ENCODE peak calls at places on chromosomes 5 and 9, in eight cellular contexts. N is tibial nerve, G is transverse colon, U is HT1080, Z is Calu3, B is T-helper 9 cell, O is fibroblast of the aortic adventitia, V is mammary epithelial cell. M is an unnamed sample.

GRCh38 chr5:120615967-120616645 is 152.0 kb downstream of the PRR16 start:
- DNase-seq in N (no peak), G (no peak), U (peak; percentile 68), Z (no peak), B (no peak), O (peak; percentile 88), V (peak; percentile 79), M (peak; percentile 77)

GRCh38 chr9:129962889-129963703 is 79.9 kb downstream of the FNBP1 start:
- DNase-seq in N (peak; percentile 64), G (peak; percentile 66), U (peak; percentile 17), Z (peak; percentile 11), B (peak; percentile 58), O (peak; percentile 38), V (peak; percentile 57), M (peak; percentile 74)

GRCh38 chr9:103942171-103942570 is 151.9 kb upstream of the SMC2 start:
- DNase-seq in N (no peak), G (no peak), U (peak; percentile 9), Z (no peak), B (no peak), O (no peak), V (no peak), M (no peak)

GRCh38 chr5:85441138-85441537 is 1056.5 kb upstream of the EDIL3 start:
- DNase-seq in N (no peak), G (no peak), U (no peak), Z (no peak), B (no peak), O (no peak), V (no peak), M (no peak)

GRCh38 chr5:91306497-91306896 is 76.6 kb downstream of the ARRDC3 start:
- DNase-seq in N (no peak), G (no peak), U (no peak), Z (no peak), B (no peak), O (peak; percentile 59), V (no peak), M (no peak)

GRCh38 chr9:130193119-130193518 is 20.9 kb downstream of the NCS1 start:
- DNase-seq in N (no peak), G (no peak), U (no peak), Z (no peak), B (no peak), O (no peak), V (no peak), M (peak; percentile 50)

GRCh38 chr9:124813496-124814177 is 36.7 kb downstream of the OLFML2A start:
- DNase-seq in N (no peak), G (no peak), U (no peak), Z (no peak), B (no peak), O (no peak), V (peak; percentile 24), M (no peak)

GRCh38 chr5:62578540-62578939 is at the start of gene LRRC70:
- DNase-seq in N (no peak), G (no peak), U (peak; percentile 69), Z (no peak), B (no peak), O (peak; percentile 35), V (no peak), M (peak; percentile 85)

GRCh38 chr5:149824115-149824514 is 94.0 kb downstream of the PPARGC1B start:
- DNase-seq in N (no peak), G (no peak), U (no peak), Z (no peak), B (no peak), O (no peak), V (no peak), M (no peak)

GRCh38 chr5:171251519-171251918 is 57.5 kb upstream of the TLX3 start:
- DNase-seq in N (no peak), G (no peak), U (no peak), Z (no peak), B (no peak), O (no peak), V (no peak), M (no peak)

GRCh38 chr5:102856374-102856748 is 101.3 kb downstream of the PAM start:
- DNase-seq in N (no peak), G (no peak), U (peak; percentile 50), Z (no peak), B (no peak), O (peak; percentile 81), V (peak; percentile 48), M (no peak)

GRCh38 chr9:89311346-89312153 is 555 bp downstream of the CKS2 start:
- DNase-seq in N (no peak), G (peak; percentile 21), U (peak; percentile 21), Z (no peak), B (peak; percentile 6), O (peak; percentile 40), V (peak; percentile 28), M (no peak)

GRCh38 chr5:139443766-139444473 is 4.6 kb upstream of the DNAJC18 start:
- DNase-seq in N (no peak), G (no peak), U (peak; percentile 88), Z (no peak), B (no peak), O (peak; percentile 66), V (peak; percentile 72), M (no peak)

GRCh38 chr5:75567710-75568109 is 43.5 kb upstream of the ANKDD1B start:
- DNase-seq in N (no peak), G (no peak), U (peak; percentile 64), Z (peak; percentile 17), B (no peak), O (peak; percentile 41), V (peak; percentile 25), M (no peak)

GRCh38 chr5:172868436-172868923 is 34.4 kb downstream of the ERGIC1 start:
- DNase-seq in N (no peak), G (no peak), U (peak; percentile 90), Z (no peak), B (no peak), O (peak; percentile 28), V (peak; percentile 66), M (no peak)

GRCh38 chr5:54862036-54862435 is 123.4 kb downstream of the ESM1 start:
- DNase-seq in N (no peak), G (no peak), U (no peak), Z (no peak), B (no peak), O (no peak), V (peak; percentile 28), M (no peak)

GRCh38 chr9:107481035-107481434 is 8.5 kb downstream of the KLF4 start:
- DNase-seq in N (no peak), G (no peak), U (no peak), Z (no peak), B (no peak), O (peak; percentile 52), V (no peak), M (no peak)

GRCh38 chr5:171355302-171355724 is 32.3 kb upstream of the NPM1 start:
- DNase-seq in N (no peak), G (no peak), U (no peak), Z (no peak), B (no peak), O (no peak), V (no peak), M (no peak)

GRCh38 chr5:37971483-37972024 is 131.7 kb upstream of the GDNF start:
- DNase-seq in N (no peak), G (no peak), U (no peak), Z (no peak), B (no peak), O (no peak), V (no peak), M (no peak)

GRCh38 chr9:99732715-99733114 is 89.0 kb upstream of the NR4A3 start:
- DNase-seq in N (no peak), G (no peak), U (no peak), Z (no peak), B (no peak), O (peak; percentile 8), V (no peak), M (no peak)

GRCh38 chr9:14205463-14205862 is 108.5 kb downstream of the NFIB start:
- DNase-seq in N (no peak), G (no peak), U (peak; percentile 75), Z (no peak), B (no peak), O (peak; percentile 96), V (peak; percentile 88), M (no peak)

GRCh38 chr9:89496645-89497044 is 1.3 kb downstream of the SEMA4D start:
- DNase-seq in N (peak; percentile 22), G (peak; percentile 42), U (no peak), Z (no peak), B (no peak), O (no peak), V (no peak), M (no peak)